ENCODE peak calls at places on chromosomes 16 and 17, in four cellular contexts. P is T-cell, I is HFF-Myc, Y is HEK293T. T is an unnamed sample.
A peak's percentile ranks its signal among the peaks of the same experiment; 100 is the strongest.

GRCh38 chr16:727291-727977 is 528 bp downstream of the HAGHL start:
- DNase-seq in Y (no peak), I (no peak), P (no peak), T (no peak)

GRCh38 chr16:2785101-2785991 is 2.0 kb downstream of the PRSS33 start:
- DNase-seq in I (no peak), P (no peak), Y (no peak), T (no peak)

GRCh38 chr17:73533801-73534574 is 110.3 kb downstream of the SDK2 start:
- DNase-seq in I (no peak), P (no peak), Y (no peak), T (peak; percentile 53)

GRCh38 chr16:88713568-88714419 is 7.5 kb downstream of the CTU2 start:
- DNase-seq in I (no peak), P (no peak), Y (no peak), T (no peak)

GRCh38 chr17:44007346-44008204 is 3.2 kb downstream of the NAGS start:
- DNase-seq in P (no peak), Y (no peak), I (no peak), T (no peak)

GRCh38 chr17:29583324-29584248 is 5.9 kb downstream of the GIT1 start:
- DNase-seq in I (no peak), Y (no peak), P (no peak), T (no peak)

GRCh38 chr16:77899416-77899815 is 111.1 kb downstream of the VAT1L start:
- DNase-seq in P (no peak), Y (no peak), I (no peak), T (no peak)

GRCh38 chr16:2083409-2083808 is 35.6 kb downstream of the TSC2 start:
- DNase-seq in Y (no peak), I (no peak), P (no peak), T (no peak)

GRCh38 chr17:76473541-76473985 is 6.2 kb downstream of the AANAT start:
- DNase-seq in I (no peak), P (no peak), Y (no peak), T (no peak)

GRCh38 chr16:13940397-13940933 is 20.5 kb downstream of the ERCC4 start:
- DNase-seq in Y (no peak), P (no peak), I (no peak), T (no peak)

GRCh38 chr17:54933921-54934320 is 33.3 kb downstream of the TOM1L1 start:
- DNase-seq in I (no peak), P (no peak), Y (no peak), T (no peak)

T was measured in neuronal stem cell.